ENCODE peak calls at places on chromosomes 1 and 21, in eight cellular contexts. K is stimulated activated naive CD4-positive, alpha-beta T cell; T is amniotic stem cell; J is activated T-cell treated with anti-CD3 and anti-CD28 coated beads, Interleukin-2, amount 50 U/mL, for 4 hours; I is kidney epithelial cell; W is islet precursor cell; M is pancreas; B is activated CD8-positive, alpha-beta memory T cell treated with anti-CD3 and anti-CD28 coated beads for 1 hour. Q is an unnamed sample.

GRCh38 chr1:178048883-178049282 is 45.0 kb upstream of the RASAL2 start:
- DNase-seq in K (no peak), T (no peak), J (no peak), I (no peak), W (no peak), M (no peak), B (no peak), Q (no peak)

GRCh38 chr1:210654176-210654786 is 325.6 kb downstream of the HHAT start:
- DNase-seq in K (no peak), T (no peak), J (no peak), I (no peak), W (no peak), M (no peak), B (no peak), Q (no peak)

GRCh38 chr1:35660581-35661473 is 19.5 kb upstream of the PSMB2 start:
- DNase-seq in K (no peak), T (no peak), J (no peak), I (no peak), W (peak), M (no peak), B (no peak), Q (no peak)

GRCh38 chr1:63618001-63618400 is 24.8 kb downstream of the PGM1 start:
- DNase-seq in K (no peak), T (no peak), J (no peak), I (no peak), W (no peak), M (no peak), B (no peak), Q (no peak)

GRCh38 chr21:45011911-45012660 is 62.3 kb upstream of the ADARB1 start:
- DNase-seq in K (no peak), T (peak), J (no peak), I (peak), W (peak), M (no peak), B (no peak), Q (no peak)

GRCh38 chr1:87279966-87280535 is 48.6 kb upstream of the LMO4 start:
- DNase-seq in K (no peak), T (no peak), J (no peak), I (no peak), W (no peak), M (no peak), B (no peak), Q (no peak)

GRCh38 chr1:235736263-235736662 is 86.7 kb upstream of the GNG4 start:
- DNase-seq in K (no peak), T (no peak), J (no peak), I (no peak), W (no peak), M (no peak), B (no peak), Q (no peak)

GRCh38 chr21:36461918-36462486 is 17.9 kb downstream of the CLDN14 start:
- DNase-seq in K (no peak), T (no peak), J (no peak), I (no peak), W (peak), M (no peak), B (no peak), Q (no peak)

GRCh38 chr1:96357132-96357531 is 364.5 kb upstream of the PTBP2 start:
- DNase-seq in K (no peak), T (no peak), J (no peak), I (no peak), W (no peak), M (no peak), B (no peak), Q (no peak)

GRCh38 chr1:196160066-196160795 is 448.0 kb downstream of the KCNT2 start:
- DNase-seq in K (no peak), T (peak), J (no peak), I (no peak), W (no peak), M (no peak), B (no peak), Q (no peak)

GRCh38 chr1:180188103-180188506 is 33.4 kb downstream of the QSOX1 start:
- DNase-seq in K (no peak), T (no peak), J (no peak), I (no peak), W (peak), M (peak), B (no peak), Q (peak)

GRCh38 chr1:16955186-16955585 is 25.2 kb downstream of the MFAP2 start:
- DNase-seq in K (no peak), T (no peak), J (no peak), I (no peak), W (no peak), M (no peak), B (no peak), Q (no peak)

Q was measured in smooth muscle cell of the brain vasculature.